ENCODE peak calls at places on chromosome 11, in four cellular contexts. One of them, this sample, is unnamed.

GRCh38 chr11:28728666-28729065 is 620.5 kb downstream of the METTL15 start:
- DNase-seq in heart right ventricle: no peak
- DNase-seq in lower lobe of right lung: no peak
- DNase-seq in uterus: no peak
- DNase-seq in this sample: no peak

GRCh38 chr11:794766-795637 is 3.1 kb downstream of the SLC25A22 start:
- DNase-seq in heart right ventricle: peak; percentile 17
- DNase-seq in lower lobe of right lung: no peak
- DNase-seq in uterus: no peak
- DNase-seq in this sample: no peak

GRCh38 chr11:18203723-18204122 is 31.1 kb downstream of the MRGPRX4 start:
- DNase-seq in heart right ventricle: no peak
- DNase-seq in lower lobe of right lung: no peak
- DNase-seq in uterus: no peak
- DNase-seq in this sample: no peak

GRCh38 chr11:77127969-77128691 is at the start of gene MYO7A:
- DNase-seq in heart right ventricle: peak; percentile 71
- DNase-seq in lower lobe of right lung: no peak
- DNase-seq in uterus: peak; percentile 59
- DNase-seq in this sample: no peak

GRCh38 chr11:6635082-6635932 is 16.1 kb upstream of the TPP1 start:
- DNase-seq in heart right ventricle: peak; percentile 58
- DNase-seq in lower lobe of right lung: peak; percentile 56
- DNase-seq in uterus: peak; percentile 65
- DNase-seq in this sample: no peak

GRCh38 chr11:133038850-133039249 is 493.5 kb downstream of the OPCML start:
- DNase-seq in heart right ventricle: no peak
- DNase-seq in lower lobe of right lung: no peak
- DNase-seq in uterus: no peak
- DNase-seq in this sample: no peak

GRCh38 chr11:69662021-69662698 is 13.0 kb downstream of the LTO1 start:
- DNase-seq in heart right ventricle: peak; percentile 59
- DNase-seq in lower lobe of right lung: peak; percentile 18
- DNase-seq in uterus: no peak
- DNase-seq in this sample: no peak

GRCh38 chr11:4041731-4042391 is 52.7 kb upstream of the RRM1 start:
- DNase-seq in heart right ventricle: no peak
- DNase-seq in lower lobe of right lung: no peak
- DNase-seq in uterus: no peak
- DNase-seq in this sample: no peak

GRCh38 chr11:122046846-122047245 is 69.2 kb downstream of the BLID start:
- DNase-seq in heart right ventricle: no peak
- DNase-seq in lower lobe of right lung: no peak
- DNase-seq in uterus: no peak
- DNase-seq in this sample: no peak

GRCh38 chr11:96067160-96067559 is 143.3 kb upstream of the MTMR2 start:
- DNase-seq in heart right ventricle: no peak
- DNase-seq in lower lobe of right lung: no peak
- DNase-seq in uterus: no peak
- DNase-seq in this sample: no peak

GRCh38 chr11:64800633-64801464 is 2.2 kb downstream of the MAP4K2 start:
- DNase-seq in heart right ventricle: no peak
- DNase-seq in lower lobe of right lung: no peak
- DNase-seq in uterus: no peak
- DNase-seq in this sample: no peak

GRCh38 chr11:115078461-115079438 is 400.4 kb downstream of the NXPE2 start:
- DNase-seq in heart right ventricle: no peak
- DNase-seq in lower lobe of right lung: no peak
- DNase-seq in uterus: no peak
- DNase-seq in this sample: no peak

GRCh38 chr11:75615709-75616108 is 53.1 kb downstream of the MAP6 start:
- DNase-seq in heart right ventricle: no peak
- DNase-seq in lower lobe of right lung: no peak
- DNase-seq in uterus: no peak
- DNase-seq in this sample: no peak

GRCh38 chr11:60763692-60764369 is 7.2 kb downstream of the MS4A15 start:
- DNase-seq in heart right ventricle: no peak
- DNase-seq in lower lobe of right lung: no peak
- DNase-seq in uterus: no peak
- DNase-seq in this sample: no peak

GRCh38 chr11:62439785-62440602 is 21.2 kb downstream of the SCGB1A1 start:
- DNase-seq in heart right ventricle: peak; percentile 31
- DNase-seq in lower lobe of right lung: no peak
- DNase-seq in uterus: peak; percentile 78
- DNase-seq in this sample: peak; percentile 85

GRCh38 chr11:82908311-82908710 is 6.8 kb downstream of the DDIAS start:
- DNase-seq in heart right ventricle: no peak
- DNase-seq in lower lobe of right lung: no peak
- DNase-seq in uterus: no peak
- DNase-seq in this sample: no peak

GRCh38 chr11:82906931-82907330 is 5.4 kb downstream of the DDIAS start:
- DNase-seq in heart right ventricle: no peak
- DNase-seq in lower lobe of right lung: no peak
- DNase-seq in uterus: no peak
- DNase-seq in this sample: no peak

GRCh38 chr11:82903843-82904586 is 2.5 kb downstream of the DDIAS start:
- DNase-seq in heart right ventricle: no peak
- DNase-seq in lower lobe of right lung: no peak
- DNase-seq in uterus: no peak
- DNase-seq in this sample: no peak

GRCh38 chr11:82906236-82906635 is 4.7 kb downstream of the DDIAS start:
- DNase-seq in heart right ventricle: no peak
- DNase-seq in lower lobe of right lung: no peak
- DNase-seq in uterus: no peak
- DNase-seq in this sample: no peak

GRCh38 chr11:82907376-82907775 is 5.8 kb downstream of the DDIAS start:
- DNase-seq in heart right ventricle: no peak
- DNase-seq in lower lobe of right lung: peak; percentile 57
- DNase-seq in uterus: no peak
- DNase-seq in this sample: no peak
- TF ChIP-seq CTCF in heart right ventricle: no peak
- TF ChIP-seq CTCF in lower lobe of right lung: no peak
- TF ChIP-seq CTCF in uterus: no peak
- TF ChIP-seq CTCF in this sample: no peak

GRCh38 chr11:119694334-119694733 is 34.7 kb downstream of the NECTIN1 start:
- DNase-seq in heart right ventricle: no peak
- DNase-seq in lower lobe of right lung: no peak
- DNase-seq in uterus: no peak
- DNase-seq in this sample: no peak

GRCh38 chr11:119692547-119692834 is 36.5 kb downstream of the NECTIN1 start:
- DNase-seq in heart right ventricle: no peak
- DNase-seq in lower lobe of right lung: no peak
- DNase-seq in uterus: no peak
- DNase-seq in this sample: no peak

GRCh38 chr11:119691020-119691666 is 37.9 kb downstream of the NECTIN1 start:
- DNase-seq in heart right ventricle: no peak
- DNase-seq in lower lobe of right lung: no peak
- DNase-seq in uterus: no peak
- DNase-seq in this sample: no peak

GRCh38 chr11:119693253-119693815 is 35.7 kb downstream of the NECTIN1 start:
- DNase-seq in heart right ventricle: no peak
- DNase-seq in lower lobe of right lung: no peak
- DNase-seq in uterus: no peak
- DNase-seq in this sample: no peak

DNA sequence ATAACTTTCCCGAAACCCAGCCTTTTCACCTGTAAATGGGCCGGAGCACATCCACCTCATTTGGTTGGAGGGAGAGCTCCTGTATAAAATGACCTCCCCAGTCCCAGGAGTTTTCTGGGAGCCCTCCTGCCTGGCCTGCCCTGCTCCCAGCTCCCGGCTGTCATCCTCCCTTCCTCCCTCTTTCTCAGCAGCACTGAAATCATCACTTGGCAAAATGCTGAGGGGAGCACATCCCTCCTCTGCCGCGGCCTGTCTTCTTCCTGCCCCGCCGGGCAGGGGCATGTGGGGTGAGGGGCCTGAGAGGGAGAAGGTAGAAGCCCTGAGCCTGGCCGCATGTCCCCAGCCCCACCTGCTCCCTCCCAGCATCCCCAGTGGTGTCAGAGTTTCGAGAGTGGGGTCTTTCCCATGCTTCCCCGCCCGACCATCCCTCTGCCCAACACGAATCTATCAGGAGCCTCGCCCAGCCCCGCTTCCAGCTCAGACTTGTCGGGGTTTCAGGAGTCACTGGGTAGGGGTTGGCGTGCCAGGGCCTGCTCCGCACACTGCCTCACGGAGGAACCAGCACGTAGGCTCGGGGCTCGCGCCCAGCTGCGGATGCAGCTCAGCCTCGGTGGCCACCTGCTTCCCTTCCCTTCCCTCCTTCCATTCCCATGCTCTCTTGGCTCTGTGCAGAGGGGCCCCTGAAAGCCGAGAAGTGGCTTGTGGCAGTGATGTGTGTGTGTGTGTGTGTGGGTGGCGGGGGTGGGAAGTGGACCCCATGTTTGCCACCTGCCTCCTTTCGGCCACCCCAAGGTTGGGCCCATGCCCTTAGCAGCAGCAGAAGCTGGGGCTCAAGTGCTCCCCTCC is 37.1 kb downstream of the NECTIN1 start:
- DNase-seq in heart right ventricle: no peak
- DNase-seq in lower lobe of right lung: no peak
- DNase-seq in uterus: no peak
- DNase-seq in this sample: no peak
- H3K4me1 ChIP-seq in heart right ventricle: no peaks in the 10 kb centered on the region
- H3K4me1 ChIP-seq in lower lobe of right lung: peaks cover 5% of the 10 kb centered on the region
- H3K4me1 ChIP-seq in uterus: no peaks in the 10 kb centered on the region
- H3K4me1 ChIP-seq in this sample: no peaks in the 10 kb centered on the region

DNA sequence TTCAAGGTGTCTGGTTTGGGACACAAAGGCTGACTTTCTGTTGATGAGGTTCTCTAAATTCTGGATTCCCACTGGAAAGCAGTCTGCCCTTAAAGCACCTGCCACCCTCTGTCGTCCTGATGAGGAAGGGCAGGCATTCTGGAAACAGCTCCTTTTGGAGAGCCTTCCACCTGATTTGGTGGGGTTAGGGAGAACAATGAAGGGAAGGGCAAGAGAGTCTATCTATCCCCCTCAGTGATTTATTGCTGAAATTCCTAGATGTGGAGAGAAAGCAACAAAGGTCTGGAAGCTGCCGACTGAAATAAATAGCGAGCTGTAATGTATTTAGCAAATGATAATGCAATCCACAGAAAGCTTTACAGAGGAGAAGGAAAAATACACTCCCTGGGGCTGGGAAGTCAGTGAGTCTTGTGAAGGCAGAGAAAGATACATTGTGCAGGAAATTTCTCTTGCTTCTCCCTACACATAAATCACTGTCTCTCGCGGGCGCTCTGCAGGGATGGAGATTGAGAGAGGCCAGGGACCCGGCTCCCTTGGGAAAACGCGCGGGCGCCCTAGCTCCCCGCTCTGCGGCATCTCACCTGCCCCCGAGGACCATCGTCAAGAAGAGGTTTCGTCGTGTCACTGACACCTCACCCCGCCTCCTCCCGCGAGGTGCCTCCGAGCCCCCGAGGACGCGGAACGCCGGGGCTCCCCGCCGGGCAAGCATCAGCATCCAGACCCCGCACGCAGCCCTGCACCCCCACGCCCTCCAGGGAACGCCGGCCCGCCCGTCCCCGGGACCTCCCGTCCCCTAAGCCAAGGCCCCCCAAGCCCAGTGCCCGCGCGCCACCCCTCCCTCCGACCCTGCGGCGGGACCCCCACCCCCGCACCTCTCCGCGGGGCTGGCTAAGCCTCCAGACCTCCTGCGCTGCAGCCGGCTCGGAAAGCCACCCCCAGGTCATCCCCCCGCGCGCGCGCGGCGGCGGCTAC is 673 bp downstream of the CDON start:
- DNase-seq in heart right ventricle: no peak
- DNase-seq in lower lobe of right lung: no peak
- DNase-seq in uterus: peak; percentile 64
- DNase-seq in this sample: no peak
- TF ChIP-seq CTCF in heart right ventricle: peak; percentile 59
- TF ChIP-seq CTCF in lower lobe of right lung: peak; percentile 35
- TF ChIP-seq CTCF in uterus: peak; percentile 66
- TF ChIP-seq CTCF in this sample: peak; percentile 25

DNA sequence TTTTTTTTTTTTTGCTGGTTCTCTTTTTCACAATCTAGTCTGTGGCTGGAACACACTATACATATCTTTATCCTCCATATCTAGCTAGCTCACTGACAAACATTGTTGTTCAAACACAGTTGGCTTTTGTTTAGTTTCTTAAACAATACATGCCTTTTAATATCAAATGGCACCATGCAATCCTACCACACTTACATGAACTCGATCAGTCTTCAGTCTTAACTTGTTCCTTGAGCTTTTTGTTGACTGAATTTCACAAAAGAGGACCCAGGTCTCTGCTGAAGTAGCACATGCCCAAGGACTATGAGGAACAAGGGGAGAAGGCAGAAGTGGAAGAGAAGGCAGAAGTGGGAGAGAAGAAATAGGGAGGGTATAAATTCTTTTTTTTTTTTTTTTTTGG is 25.5 kb downstream of the TMEM123 start:
- DNase-seq in heart right ventricle: no peak
- DNase-seq in lower lobe of right lung: no peak
- DNase-seq in uterus: no peak
- DNase-seq in this sample: no peak
- H3K4me1 ChIP-seq in heart right ventricle: peaks cover 23% of the 10 kb centered on the region
- H3K4me1 ChIP-seq in lower lobe of right lung: peaks cover 11% of the 10 kb centered on the region
- H3K4me1 ChIP-seq in uterus: no peaks in the 10 kb centered on the region
- H3K4me1 ChIP-seq in this sample: peaks cover 28% of the 10 kb centered on the region

DNA sequence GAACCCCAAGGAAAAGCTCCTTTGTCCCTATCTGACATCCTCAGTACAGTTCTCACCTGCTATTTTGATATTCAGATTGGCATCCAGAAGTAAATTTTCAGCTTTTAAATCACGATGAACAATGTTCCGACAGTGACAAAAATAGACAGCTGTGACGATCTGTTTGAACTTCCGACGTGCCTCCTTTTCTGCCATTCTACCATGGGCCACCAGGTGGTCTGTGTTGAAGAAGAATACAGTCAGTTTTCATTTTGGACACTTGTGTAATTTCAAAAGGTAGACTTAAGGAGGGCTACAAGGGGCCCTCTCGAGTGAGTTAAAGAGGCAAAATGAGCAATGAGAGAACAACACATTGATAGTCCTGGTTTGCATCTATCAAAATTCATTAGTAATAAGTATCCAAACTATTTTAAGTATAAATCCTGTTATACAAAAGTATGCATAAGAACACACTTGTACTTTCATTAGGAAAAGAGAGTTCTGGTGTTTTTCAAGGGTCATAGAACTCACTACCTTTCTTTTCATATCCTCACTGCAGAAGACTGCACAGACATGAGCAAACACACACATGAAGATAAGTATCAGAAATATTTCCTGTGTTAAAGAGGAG is 89.8 kb upstream of the APOA1 start:
- DNase-seq in heart right ventricle: no peak
- DNase-seq in lower lobe of right lung: no peak
- DNase-seq in uterus: no peak
- DNase-seq in this sample: no peak
- TF ChIP-seq CTCF in heart right ventricle: peak; percentile 43
- TF ChIP-seq CTCF in lower lobe of right lung: peak; percentile 35
- TF ChIP-seq CTCF in uterus: peak; percentile 26
- TF ChIP-seq CTCF in this sample: peak; percentile 42

This sample was measured in right atrium auricular region.